ENCODE peak calls at places on chromosomes 6 and 20, in ten cellular contexts. One of them, this sample, is unnamed.
A peak's percentile ranks its signal among the peaks of the same experiment; 100 is the strongest.

GRCh38 chr6:149909701-149910470 is 12.0 kb upstream of the RAET1E start:
- DNase-seq in midbrain: no peak
- DNase-seq in mucosa of gallbladder: no peak
- DNase-seq in cardiac muscle cell: no peak
- DNase-seq in GM04504: no peak
- DNase-seq in GM23248: no peak
- DNase-seq in foreskin keratinocyte: no peak
- DNase-seq in KG1: no peak
- DNase-seq in AG09309: no peak
- DNase-seq in CD14-positive monocyte: no peak
- DNase-seq in this sample: no peak

GRCh38 chr20:4401601-4402000 is 320.1 kb upstream of the PRND start:
- DNase-seq in foreskin keratinocyte: no peak
- DNase-seq in GM23248: peak; percentile 77
- DNase-seq in CD14-positive monocyte: no peak
- DNase-seq in midbrain: no peak
- DNase-seq in KG1: no peak
- DNase-seq in AG09309: peak; percentile 59
- DNase-seq in cardiac muscle cell: peak; percentile 15
- DNase-seq in mucosa of gallbladder: no peak
- DNase-seq in GM04504: peak; percentile 14
- DNase-seq in this sample: peak; percentile 18

GRCh38 chr20:18754030-18754659 is 59.4 kb upstream of the SCP2D1 start:
- DNase-seq in KG1: peak; percentile 30
- DNase-seq in CD14-positive monocyte: no peak
- DNase-seq in foreskin keratinocyte: no peak
- DNase-seq in cardiac muscle cell: no peak
- DNase-seq in midbrain: no peak
- DNase-seq in GM04504: no peak
- DNase-seq in GM23248: no peak
- DNase-seq in mucosa of gallbladder: no peak
- DNase-seq in AG09309: no peak
- DNase-seq in this sample: no peak

GRCh38 chr6:109362102-109362884 is 20.0 kb downstream of the CD164 start:
- DNase-seq in GM04504: no peak
- DNase-seq in GM23248: no peak
- DNase-seq in mucosa of gallbladder: no peak
- DNase-seq in foreskin keratinocyte: no peak
- DNase-seq in CD14-positive monocyte: no peak
- DNase-seq in midbrain: no peak
- DNase-seq in KG1: no peak
- DNase-seq in AG09309: no peak
- DNase-seq in cardiac muscle cell: no peak
- DNase-seq in this sample: no peak

GRCh38 chr6:19380287-19380686 is 456.9 kb upstream of the ID4 start:
- DNase-seq in cardiac muscle cell: peak; percentile 22
- DNase-seq in foreskin keratinocyte: peak; percentile 39
- DNase-seq in GM04504: peak; percentile 9
- DNase-seq in GM23248: peak; percentile 52
- DNase-seq in AG09309: peak; percentile 16
- DNase-seq in midbrain: no peak
- DNase-seq in mucosa of gallbladder: no peak
- DNase-seq in CD14-positive monocyte: no peak
- DNase-seq in KG1: no peak
- DNase-seq in this sample: peak; percentile 2

GRCh38 chr6:67854098-67854497 is 781.0 kb upstream of the ADGRB3 start:
- DNase-seq in midbrain: no peak
- DNase-seq in GM04504: no peak
- DNase-seq in KG1: no peak
- DNase-seq in AG09309: no peak
- DNase-seq in cardiac muscle cell: no peak
- DNase-seq in foreskin keratinocyte: no peak
- DNase-seq in mucosa of gallbladder: no peak
- DNase-seq in CD14-positive monocyte: no peak
- DNase-seq in GM23248: no peak
- DNase-seq in this sample: no peak

GRCh38 chr20:57682184-57683038 is 27.4 kb downstream of the PMEPA1 start:
- DNase-seq in midbrain: no peak
- DNase-seq in KG1: no peak
- DNase-seq in GM04504: no peak
- DNase-seq in cardiac muscle cell: no peak
- DNase-seq in GM23248: no peak
- DNase-seq in mucosa of gallbladder: no peak
- DNase-seq in foreskin keratinocyte: no peak
- DNase-seq in CD14-positive monocyte: no peak
- DNase-seq in AG09309: no peak
- DNase-seq in this sample: no peak

GRCh38 chr6:158026054-158026900 is 44.6 kb downstream of the SYNJ2 start:
- DNase-seq in CD14-positive monocyte: peak; percentile 96
- DNase-seq in midbrain: peak; percentile 47
- DNase-seq in mucosa of gallbladder: peak; percentile 88
- DNase-seq in AG09309: peak; percentile 88
- DNase-seq in GM23248: peak; percentile 99
- DNase-seq in foreskin keratinocyte: peak; percentile 65
- DNase-seq in GM04504: peak; percentile 96
- DNase-seq in KG1: peak; percentile 95
- DNase-seq in cardiac muscle cell: peak; percentile 99
- DNase-seq in this sample: peak; percentile 90

GRCh38 chr6:155120034-155120433 is 124.9 kb downstream of the TIAM2 start:
- DNase-seq in mucosa of gallbladder: no peak
- DNase-seq in midbrain: no peak
- DNase-seq in CD14-positive monocyte: no peak
- DNase-seq in AG09309: no peak
- DNase-seq in cardiac muscle cell: no peak
- DNase-seq in GM23248: no peak
- DNase-seq in foreskin keratinocyte: no peak
- DNase-seq in GM04504: no peak
- DNase-seq in KG1: no peak
- DNase-seq in this sample: no peak

GRCh38 chr6:107489636-107490567 is at the start of gene SOBP:
- DNase-seq in KG1: no peak
- DNase-seq in midbrain: peak; percentile 80
- DNase-seq in CD14-positive monocyte: no peak
- DNase-seq in mucosa of gallbladder: peak; percentile 37
- DNase-seq in cardiac muscle cell: peak; percentile 70
- DNase-seq in AG09309: no peak
- DNase-seq in foreskin keratinocyte: no peak
- DNase-seq in GM23248: peak; percentile 68
- DNase-seq in GM04504: no peak
- DNase-seq in this sample: no peak

GRCh38 chr6:39452306-39452705 is 129.8 kb upstream of the KCNK16 start:
- DNase-seq in mucosa of gallbladder: no peak
- DNase-seq in GM23248: peak; percentile 82
- DNase-seq in KG1: no peak
- DNase-seq in GM04504: peak; percentile 15
- DNase-seq in cardiac muscle cell: peak; percentile 46
- DNase-seq in foreskin keratinocyte: peak; percentile 64
- DNase-seq in midbrain: no peak
- DNase-seq in AG09309: no peak
- DNase-seq in CD14-positive monocyte: no peak
- DNase-seq in this sample: peak; percentile 53

GRCh38 chr20:36482044-36482473 is 59.3 kb upstream of the MYL9 start:
- DNase-seq in cardiac muscle cell: no peak
- DNase-seq in GM04504: no peak
- DNase-seq in midbrain: peak; percentile 61
- DNase-seq in AG09309: no peak
- DNase-seq in GM23248: no peak
- DNase-seq in foreskin keratinocyte: no peak
- DNase-seq in mucosa of gallbladder: no peak
- DNase-seq in CD14-positive monocyte: no peak
- DNase-seq in KG1: no peak
- DNase-seq in this sample: no peak

GRCh38 chr6:142871910-142872331 is 73.1 kb downstream of the HIVEP2 start:
- DNase-seq in CD14-positive monocyte: peak; percentile 59
- DNase-seq in AG09309: peak; percentile 81
- DNase-seq in mucosa of gallbladder: peak; percentile 83
- DNase-seq in KG1: no peak
- DNase-seq in GM04504: peak; percentile 85
- DNase-seq in midbrain: peak; percentile 26
- DNase-seq in GM23248: peak; percentile 93
- DNase-seq in foreskin keratinocyte: peak; percentile 83
- DNase-seq in cardiac muscle cell: peak; percentile 93
- DNase-seq in this sample: peak; percentile 62

GRCh38 chr6:169741344-169741743 is 10.0 kb downstream of the DYNLT2 start:
- DNase-seq in KG1: no peak
- DNase-seq in AG09309: no peak
- DNase-seq in cardiac muscle cell: no peak
- DNase-seq in GM23248: no peak
- DNase-seq in foreskin keratinocyte: no peak
- DNase-seq in mucosa of gallbladder: no peak
- DNase-seq in CD14-positive monocyte: no peak
- DNase-seq in GM04504: no peak
- DNase-seq in midbrain: no peak
- DNase-seq in this sample: no peak

GRCh38 chr6:43373252-43373875 is 3.9 kb upstream of the ZNF318 start:
- DNase-seq in cardiac muscle cell: no peak
- DNase-seq in CD14-positive monocyte: no peak
- DNase-seq in foreskin keratinocyte: no peak
- DNase-seq in KG1: no peak
- DNase-seq in GM04504: no peak
- DNase-seq in midbrain: no peak
- DNase-seq in AG09309: no peak
- DNase-seq in GM23248: no peak
- DNase-seq in mucosa of gallbladder: no peak
- DNase-seq in this sample: no peak

GRCh38 chr6:122302077-122302476 is 97.4 kb upstream of the HSF2 start:
- DNase-seq in mucosa of gallbladder: no peak
- DNase-seq in GM23248: no peak
- DNase-seq in CD14-positive monocyte: no peak
- DNase-seq in foreskin keratinocyte: no peak
- DNase-seq in GM04504: no peak
- DNase-seq in AG09309: no peak
- DNase-seq in KG1: no peak
- DNase-seq in cardiac muscle cell: no peak
- DNase-seq in midbrain: no peak
- DNase-seq in this sample: no peak

GRCh38 chr20:33051333-33051732 is 2.4 kb upstream of the BPIFB3 start:
- DNase-seq in GM04504: no peak
- DNase-seq in mucosa of gallbladder: no peak
- DNase-seq in midbrain: no peak
- DNase-seq in foreskin keratinocyte: no peak
- DNase-seq in GM23248: no peak
- DNase-seq in AG09309: no peak
- DNase-seq in KG1: no peak
- DNase-seq in CD14-positive monocyte: no peak
- DNase-seq in cardiac muscle cell: no peak
- DNase-seq in this sample: no peak

GRCh38 chr6:168147205-168147738 is 68.3 kb upstream of the FRMD1 start:
- DNase-seq in mucosa of gallbladder: no peak
- DNase-seq in CD14-positive monocyte: no peak
- DNase-seq in GM23248: no peak
- DNase-seq in KG1: no peak
- DNase-seq in AG09309: no peak
- DNase-seq in GM04504: no peak
- DNase-seq in foreskin keratinocyte: no peak
- DNase-seq in midbrain: no peak
- DNase-seq in cardiac muscle cell: no peak
- DNase-seq in this sample: no peak

GRCh38 chr6:19968201-19968600 is 131.0 kb downstream of the ID4 start:
- DNase-seq in AG09309: no peak
- DNase-seq in foreskin keratinocyte: no peak
- DNase-seq in CD14-positive monocyte: no peak
- DNase-seq in GM04504: no peak
- DNase-seq in mucosa of gallbladder: no peak
- DNase-seq in GM23248: no peak
- DNase-seq in midbrain: no peak
- DNase-seq in KG1: no peak
- DNase-seq in cardiac muscle cell: no peak
- DNase-seq in this sample: no peak

GRCh38 chr20:63029358-63030121 is 22.8 kb upstream of the BHLHE23 start:
- DNase-seq in AG09309: no peak
- DNase-seq in foreskin keratinocyte: no peak
- DNase-seq in mucosa of gallbladder: no peak
- DNase-seq in KG1: no peak
- DNase-seq in GM04504: no peak
- DNase-seq in CD14-positive monocyte: no peak
- DNase-seq in cardiac muscle cell: no peak
- DNase-seq in GM23248: no peak
- DNase-seq in midbrain: no peak
- DNase-seq in this sample: no peak

GRCh38 chr6:35318200-35318844 is 20.7 kb downstream of the DEF6 start:
- DNase-seq in foreskin keratinocyte: no peak
- DNase-seq in AG09309: no peak
- DNase-seq in GM23248: peak; percentile 81
- DNase-seq in KG1: no peak
- DNase-seq in CD14-positive monocyte: no peak
- DNase-seq in midbrain: peak; percentile 73
- DNase-seq in cardiac muscle cell: peak; percentile 84
- DNase-seq in mucosa of gallbladder: peak; percentile 85
- DNase-seq in GM04504: peak; percentile 46
- DNase-seq in this sample: peak; percentile 52

GRCh38 chr6:113464536-113464935 is 392.6 kb upstream of the MARCKS start:
- DNase-seq in GM23248: no peak
- DNase-seq in GM04504: no peak
- DNase-seq in foreskin keratinocyte: no peak
- DNase-seq in midbrain: no peak
- DNase-seq in KG1: no peak
- DNase-seq in AG09309: no peak
- DNase-seq in CD14-positive monocyte: no peak
- DNase-seq in cardiac muscle cell: no peak
- DNase-seq in mucosa of gallbladder: no peak
- DNase-seq in this sample: no peak

GRCh38 chr6:11712760-11713159 is 65.8 kb downstream of the ADTRP start:
- DNase-seq in cardiac muscle cell: peak; percentile 56
- DNase-seq in KG1: no peak
- DNase-seq in GM04504: no peak
- DNase-seq in AG09309: peak; percentile 43
- DNase-seq in CD14-positive monocyte: peak; percentile 84
- DNase-seq in midbrain: no peak
- DNase-seq in mucosa of gallbladder: no peak
- DNase-seq in foreskin keratinocyte: peak; percentile 24
- DNase-seq in GM23248: peak; percentile 75
- DNase-seq in this sample: no peak

GRCh38 chr6:136225496-136225895 is 24.6 kb downstream of the MTFR2 start:
- DNase-seq in KG1: no peak
- DNase-seq in mucosa of gallbladder: no peak
- DNase-seq in AG09309: no peak
- DNase-seq in cardiac muscle cell: peak; percentile 27
- DNase-seq in midbrain: no peak
- DNase-seq in GM04504: no peak
- DNase-seq in foreskin keratinocyte: no peak
- DNase-seq in CD14-positive monocyte: peak; percentile 50
- DNase-seq in GM23248: peak; percentile 33
- DNase-seq in this sample: no peak

GRCh38 chr6:36126553-36127458 is 3.5 kb upstream of the MAPK13 start:
- DNase-seq in midbrain: no peak
- DNase-seq in KG1: no peak
- DNase-seq in foreskin keratinocyte: no peak
- DNase-seq in CD14-positive monocyte: peak; percentile 86
- DNase-seq in mucosa of gallbladder: no peak
- DNase-seq in GM23248: peak; percentile 71
- DNase-seq in GM04504: no peak
- DNase-seq in AG09309: no peak
- DNase-seq in cardiac muscle cell: peak; percentile 29
- DNase-seq in this sample: no peak

GRCh38 chr20:58202039-58202438 is 26.4 kb downstream of the ANKRD60 start:
- DNase-seq in KG1: no peak
- DNase-seq in cardiac muscle cell: no peak
- DNase-seq in AG09309: no peak
- DNase-seq in foreskin keratinocyte: no peak
- DNase-seq in CD14-positive monocyte: no peak
- DNase-seq in GM04504: no peak
- DNase-seq in mucosa of gallbladder: no peak
- DNase-seq in midbrain: no peak
- DNase-seq in GM23248: peak; percentile 46
- DNase-seq in this sample: no peak

GRCh38 chr6:142374965-142375733 is 73.3 kb downstream of the ADGRG6 start:
- DNase-seq in foreskin keratinocyte: peak; percentile 96
- DNase-seq in CD14-positive monocyte: no peak
- DNase-seq in GM04504: peak; percentile 87
- DNase-seq in AG09309: peak; percentile 73
- DNase-seq in GM23248: peak; percentile 46
- DNase-seq in cardiac muscle cell: peak; percentile 80
- DNase-seq in midbrain: no peak
- DNase-seq in mucosa of gallbladder: peak; percentile 13
- DNase-seq in KG1: no peak
- DNase-seq in this sample: peak; percentile 88

GRCh38 chr6:42896178-42896719 is 16.8 kb downstream of the RPL7L1 start:
- DNase-seq in GM04504: no peak
- DNase-seq in midbrain: no peak
- DNase-seq in GM23248: no peak
- DNase-seq in mucosa of gallbladder: no peak
- DNase-seq in CD14-positive monocyte: no peak
- DNase-seq in AG09309: no peak
- DNase-seq in foreskin keratinocyte: no peak
- DNase-seq in KG1: no peak
- DNase-seq in cardiac muscle cell: no peak
- DNase-seq in this sample: no peak